ENCODE peak calls at places on chromosomes 11 and 22, in six cellular contexts. Y is activated naive CD4-positive, alpha-beta T cell; V is activated CD8-positive, alpha-beta memory T cell treated with anti-CD3 and anti-CD28 coated beads for 24 hours; L is MCF 10A; R is NCI-H460; Q is substantia nigra. Z is an unnamed sample.

GRCh38 chr22:26581769-26582168 is 8.2 kb downstream of the TPST2 start:
- DNase-seq in Q (no peak), L (no peak), R (no peak), V (no peak), Y (no peak), Z (no peak)

GRCh38 chr22:37175414-37176144 is 12.5 kb downstream of the C1QTNF6 start:
- DNase-seq in R (no peak), Q (no peak), Y (no peak), L (peak), V (no peak), Z (no peak)

GRCh38 chr22:42444060-42444904 is 12.1 kb upstream of the NFAM1 start:
- DNase-seq in L (peak), Y (peak), V (peak), R (peak), Q (peak), Z (peak)

GRCh38 chr11:114440971-114441810 is 1.9 kb downstream of the REXO2 start:
- DNase-seq in R (no peak), Y (no peak), L (no peak), V (no peak), Q (no peak), Z (no peak)

GRCh38 chr22:19886605-19887250 is 32.1 kb upstream of the GNB1L start:
- DNase-seq in Y (peak), R (no peak), Q (no peak), V (peak), L (peak), Z (no peak)

GRCh38 chr22:31504282-31504681 is 7.9 kb downstream of the SFI1 start:
- DNase-seq in L (no peak), R (no peak), Q (no peak), V (no peak), Y (no peak), Z (no peak)

GRCh38 chr11:126282361-126282741 is 542 bp upstream of the TIRAP start:
- DNase-seq in Y (no peak), L (peak), V (peak), Q (no peak), R (no peak), Z (no peak)

GRCh38 chr11:66224226-66224850 is 44.1 kb upstream of the RAB1B start:
- DNase-seq in R (no peak), V (no peak), Q (no peak), L (no peak), Y (no peak), Z (no peak)

GRCh38 chr11:65425105-65425970 is 2.7 kb downstream of the NEAT1 start:
- DNase-seq in Q (no peak), Y (peak), R (peak), L (peak), V (peak), Z (no peak)

GRCh38 chr22:32723632-32724031 is 77.9 kb upstream of the TIMP3 start:
- DNase-seq in R (no peak), V (peak), L (peak), Y (no peak), Q (no peak), Z (peak)

GRCh38 chr11:61869636-61870428 is 21.5 kb downstream of the FADS3 start:
- DNase-seq in R (no peak), L (no peak), V (no peak), Y (no peak), Q (no peak), Z (no peak)

GRCh38 chr11:65954771-65955170 is 6.8 kb upstream of the SART1 start:
- DNase-seq in R (no peak), Q (no peak), L (no peak), Y (no peak), V (no peak), Z (no peak)

GRCh38 chr11:67663515-67664212 is 10.8 kb downstream of the ALDH3B2 start:
- DNase-seq in R (no peak), L (no peak), Q (no peak), Y (no peak), V (peak), Z (no peak)